ENCODE peak calls at places on chromosomes 2 and 18, in nine cellular contexts. U is NB4, H is HCT116, J is IMR-90, A is right lobe of liver, D is A549, N is uterus, Z is body of pancreas, Y is ovary. W is an unnamed sample.
A peak's percentile ranks its signal among the peaks of the same experiment; 100 is the strongest.

GRCh38 chr2:157838442-157839161 is 37.5 kb downstream of the ACVR1 start:
- DNase-seq in U (peak; percentile 76), H (peak; percentile 68), Y (peak; percentile 31), A (peak; percentile 71), J (peak; percentile 90), Z (peak; percentile 83), D (peak; percentile 60), N (no peak), W (peak; percentile 52)

GRCh38 chr2:146847846-146848245 is 997.0 kb upstream of the ACVR2A start:
- DNase-seq in A (no peak), U (no peak), Z (no peak), D (no peak), Y (no peak), N (no peak), H (no peak), J (no peak), W (no peak)

GRCh38 chr2:134917219-134917957 is 1.2 kb upstream of the CCNT2 start:
- DNase-seq in Y (peak; percentile 46), U (peak; percentile 58), D (peak; percentile 12), A (peak; percentile 50), N (peak; percentile 19), J (no peak), Z (peak; percentile 27), H (no peak), W (no peak)

GRCh38 chr2:215917953-215918620 is 95.3 kb downstream of the MREG start:
- DNase-seq in A (no peak), D (peak; percentile 25), N (no peak), Y (no peak), Z (no peak), H (no peak), J (peak; percentile 65), U (peak; percentile 16), W (no peak)

GRCh38 chr2:17584689-17585088 is 44.2 kb downstream of the VSNL1 start:
- DNase-seq in Y (no peak), D (no peak), J (no peak), U (no peak), N (no peak), Z (no peak), H (no peak), A (no peak), W (no peak)

GRCh38 chr2:236916181-236916580 is 169.5 kb upstream of the COPS8 start:
- DNase-seq in N (no peak), H (no peak), Y (no peak), U (no peak), Z (no peak), D (no peak), A (no peak), J (no peak), W (no peak)

GRCh38 chr2:43609304-43609883 is 13.6 kb upstream of the THADA start:
- DNase-seq in J (peak; percentile 44), Y (no peak), D (peak; percentile 66), A (peak; percentile 52), H (peak; percentile 37), Z (peak; percentile 53), U (peak; percentile 68), N (no peak), W (no peak)

GRCh38 chr2:147854557-147855134 is 9.8 kb downstream of the ACVR2A start:
- DNase-seq in Z (no peak), U (no peak), D (no peak), A (no peak), H (no peak), N (no peak), J (no peak), Y (no peak), W (no peak)

GRCh38 chr18:78431606-78432005 is 548.0 kb upstream of the SALL3 start:
- DNase-seq in J (no peak), A (no peak), Z (no peak), U (no peak), Y (no peak), D (no peak), N (no peak), H (no peak), W (no peak)

DNA sequence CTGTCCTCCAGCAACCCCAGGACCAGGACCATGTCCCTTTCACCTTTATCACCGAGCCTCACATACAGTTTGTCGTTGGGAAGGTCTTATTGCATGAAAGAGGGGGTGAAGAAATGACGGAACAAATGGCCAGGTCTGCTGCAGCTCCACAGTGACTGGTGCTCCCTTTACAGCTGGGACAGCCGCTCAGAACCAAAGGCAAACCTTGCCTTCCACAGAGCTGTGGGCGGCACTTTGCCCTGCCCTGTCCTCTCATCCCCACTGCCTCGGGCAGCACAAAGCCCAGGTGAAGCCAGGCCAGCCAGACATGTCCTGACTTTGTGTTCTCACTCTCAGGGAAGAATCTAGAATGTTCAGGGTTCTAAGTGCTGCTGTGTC is 961 bp downstream of the GPR55 start:
- DNase-seq in N (no peak), A (no peak), D (no peak), H (no peak), U (no peak), J (no peak), Y (peak; percentile 1), Z (no peak), W (no peak)
- TF ChIP-seq POLR2A in N (no peak), A (no peak), D (no peak), H (no peak), U (no peak), J (no peak), Y (no peak), Z (no peak), W (no peak)

DNA sequence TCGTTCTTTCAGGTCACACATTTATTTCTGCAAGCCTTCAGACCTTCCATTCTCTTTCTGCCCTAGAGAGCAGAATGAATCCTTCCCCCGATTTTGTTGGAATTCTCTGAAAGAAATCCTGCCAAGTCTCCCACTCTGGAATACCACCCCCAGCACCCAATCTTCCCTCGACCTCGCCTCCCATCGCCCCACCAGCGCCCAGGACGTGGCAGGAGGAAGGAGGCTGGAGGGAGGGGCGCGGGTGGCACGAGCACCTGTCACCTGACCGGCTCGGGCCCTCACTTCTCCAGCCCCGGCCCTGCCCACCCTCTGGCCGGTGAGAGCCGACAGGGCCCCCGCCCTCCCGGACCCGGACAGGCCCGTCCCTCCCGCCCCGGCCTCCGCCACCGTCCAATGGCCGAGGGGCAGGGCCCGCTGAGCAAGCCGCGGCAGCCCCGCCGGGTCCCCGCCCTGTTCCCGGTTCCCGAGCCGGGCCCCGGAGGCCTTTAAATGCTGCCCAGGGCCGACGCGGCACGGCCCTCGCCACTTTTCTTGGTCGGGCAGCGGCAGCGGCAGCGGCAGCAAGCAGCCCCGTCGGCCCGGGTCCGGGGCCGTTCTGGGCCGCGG is at the start of gene LGALSL:
- DNase-seq in H (peak; percentile 49), J (peak; percentile 24), A (peak; percentile 90), N (no peak), U (peak; percentile 66), D (peak; percentile 78), Y (peak; percentile 79), Z (peak; percentile 89), W (peak; percentile 69)
- TF ChIP-seq POLR2A in H (peak; percentile 60), J (no peak), A (peak; percentile 89), N (peak; percentile 29), U (no peak), D (no peak), Y (peak; percentile 66), Z (peak; percentile 81), W (no peak)

GRCh38 chr18:69941183-69941582 is 6.5 kb downstream of the CD226 start:
- DNase-seq in U (no peak), N (no peak), J (no peak), Z (no peak), A (no peak), D (no peak), Y (no peak), H (no peak), W (no peak)
- TF ChIP-seq POLR2A in U (no peak), N (no peak), J (no peak), Z (no peak), A (no peak), D (no peak), Y (no peak), H (no peak), W (no peak)

GRCh38 chr2:213281156-213281555 is 3.1 kb upstream of the SPAG16 start:
- DNase-seq in A (no peak), U (no peak), N (no peak), Y (no peak), J (peak; percentile 30), Z (no peak), D (no peak), H (no peak), W (no peak)

GRCh38 chr2:213279961-213280360 is 4.3 kb upstream of the SPAG16 start:
- DNase-seq in N (peak; percentile 28), A (no peak), H (no peak), J (no peak), Z (no peak), D (no peak), Y (no peak), U (no peak), W (no peak)

GRCh38 chr2:213285404-213285803 is 1.1 kb downstream of the SPAG16 start:
- DNase-seq in Y (no peak), H (no peak), A (no peak), U (no peak), J (no peak), Z (no peak), N (no peak), D (no peak), W (no peak)

GRCh38 chr2:213288913-213289700 is 4.8 kb downstream of the SPAG16 start:
- DNase-seq in Z (peak; percentile 5), U (no peak), N (no peak), D (no peak), J (peak; percentile 8), Y (no peak), H (no peak), A (no peak), W (no peak)

GRCh38 chr2:213284105-213285090 is at the start of gene SPAG16:
- DNase-seq in Y (peak; percentile 98), U (no peak), J (peak; percentile 97), Z (peak; percentile 97), H (no peak), N (peak; percentile 96), D (peak; percentile 98), A (peak; percentile 98), W (peak; percentile 91)
- TF ChIP-seq POLR2A in Y (peak; percentile 50), U (no peak), J (peak; percentile 34), Z (peak; percentile 73), H (no peak), N (no peak), D (peak; percentile 60), A (peak; percentile 24), W (peak; percentile 56)

DNA sequence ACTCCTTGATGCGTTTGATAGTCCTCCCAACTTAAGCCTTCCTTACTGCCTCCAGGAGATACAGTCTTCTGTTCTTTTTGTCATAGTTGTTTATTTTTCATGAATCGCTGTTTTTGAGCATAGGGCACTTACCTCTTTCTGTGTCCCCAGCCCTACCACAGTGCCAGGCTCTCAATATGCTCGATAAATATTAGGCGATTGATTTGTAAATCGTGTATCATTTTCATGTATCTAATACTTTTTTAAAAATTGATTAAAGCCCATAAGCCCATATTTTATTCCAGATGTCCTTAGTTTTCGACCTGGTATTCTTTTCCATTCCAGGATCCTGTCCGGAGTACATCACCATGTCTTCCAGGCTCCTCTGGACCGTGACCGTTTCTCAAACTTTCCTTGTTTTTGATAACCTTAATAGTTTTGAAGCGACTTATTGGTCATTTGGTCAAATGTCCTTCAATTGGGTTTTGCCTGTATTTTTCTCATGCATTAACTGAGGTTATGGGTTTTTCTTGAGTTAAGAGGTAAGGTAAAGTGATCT is 444 bp upstream of the MMADHC start:
- DNase-seq in U (no peak), D (no peak), J (no peak), H (no peak), Y (no peak), Z (no peak), N (no peak), A (no peak), W (no peak)
- TF ChIP-seq POLR2A in U (no peak), D (no peak), J (no peak), H (no peak), Y (no peak), Z (no peak), N (no peak), A (no peak), W (no peak)

GRCh38 chr2:210002158-210003157 is at the start of gene RPE:
- DNase-seq in N (peak; percentile 96), J (peak; percentile 88), D (peak; percentile 94), U (peak; percentile 98), Z (peak; percentile 97), Y (peak; percentile 96), A (peak; percentile 98), H (peak; percentile 87), W (peak; percentile 77)
- TF ChIP-seq POLR2A in N (peak; percentile 24), J (peak; percentile 58), D (peak; percentile 61), U (peak; percentile 75), Z (peak; percentile 76), Y (peak; percentile 40), A (peak; percentile 43), H (peak; percentile 91), W (peak; percentile 52)